ENCODE peak calls at places on chromosome 9, in four cellular contexts. C is NCI-H774, L is GM12865, H is astrocyte of the cerebellum. P is an unnamed sample.

GRCh38 chr9:102237094-102237493 is 498.6 kb upstream of the GRIN3A start:
- DNase-seq in C (no peak), L (no peak), H (no peak), P (no peak)

GRCh38 chr9:99347556-99347955 is 125.5 kb downstream of the SEC61B start:
- DNase-seq in C (no peak), L (no peak), H (no peak), P (no peak)

GRCh38 chr9:128898382-128898781 is 16.4 kb downstream of the LRRC8A start:
- DNase-seq in C (no peak), L (no peak), H (no peak), P (no peak)

GRCh38 chr9:19184144-19184917 is 46.2 kb upstream of the DENND4C start:
- DNase-seq in C (no peak), L (peak; percentile 86), H (peak; percentile 62), P (peak; percentile 58)

GRCh38 chr9:83538890-83539238 is 663 bp upstream of the FRMD3 start:
- DNase-seq in C (no peak), L (no peak), H (no peak), P (no peak)

GRCh38 chr9:108443741-108444140 is 412.0 kb downstream of the ACTL7B start:
- DNase-seq in C (no peak), L (no peak), H (no peak), P (no peak)

GRCh38 chr9:12968093-12968492 is 193.3 kb downstream of the LURAP1L start:
- DNase-seq in C (no peak), L (no peak), H (no peak), P (no peak)

GRCh38 chr9:129071526-129072131 is 9.3 kb upstream of the DOLPP1 start:
- DNase-seq in C (no peak), L (no peak), H (no peak), P (no peak)

GRCh38 chr9:21591221-21592062 is 109.3 kb upstream of the IFNE start:
- DNase-seq in C (no peak), L (peak; percentile 16), H (peak; percentile 96), P (peak; percentile 90)

P was measured in AG09319.